ENCODE peak calls at places on chromosome 12, in seven cellular contexts. One of them, this sample, is unnamed.

GRCh38 chr12:89439946-89440345 is 84.7 kb downstream of the GALNT4 start:
- DNase-seq in SK-N-SH: no peak
- DNase-seq in K562: no peak
- DNase-seq in HepG2: no peak
- DNase-seq in GM12878: no peak
- DNase-seq in GM12892: no peak
- DNase-seq in H1: no peak
- DNase-seq in this sample: no peak

GRCh38 chr12:122856999-122857671 is 21.9 kb downstream of the HIP1R start:
- DNase-seq in SK-N-SH: peak
- DNase-seq in K562: no peak
- DNase-seq in HepG2: peak
- DNase-seq in GM12878: no peak
- DNase-seq in GM12892: no peak
- DNase-seq in H1: no peak
- DNase-seq in this sample: no peak

GRCh38 chr12:78799679-78800078 is 64.9 kb upstream of the SYT1 start:
- DNase-seq in SK-N-SH: no peak
- DNase-seq in K562: no peak
- DNase-seq in HepG2: no peak
- DNase-seq in GM12878: no peak
- DNase-seq in GM12892: no peak
- DNase-seq in H1: no peak
- DNase-seq in this sample: no peak

GRCh38 chr12:14099994-14100393 is 118.6 kb upstream of the GRIN2B start:
- DNase-seq in SK-N-SH: no peak
- DNase-seq in K562: no peak
- DNase-seq in HepG2: no peak
- DNase-seq in GM12878: no peak
- DNase-seq in GM12892: no peak
- DNase-seq in H1: no peak
- DNase-seq in this sample: no peak

GRCh38 chr12:123478762-123479161 is 20.8 kb downstream of the SNRNP35 start:
- DNase-seq in SK-N-SH: no peak
- DNase-seq in K562: no peak
- DNase-seq in HepG2: no peak
- DNase-seq in GM12878: no peak
- DNase-seq in GM12892: no peak
- DNase-seq in H1: no peak
- DNase-seq in this sample: no peak

GRCh38 chr12:24560867-24561266 is 388.0 kb downstream of the BCAT1 start:
- DNase-seq in SK-N-SH: no peak
- DNase-seq in K562: no peak
- DNase-seq in HepG2: no peak
- DNase-seq in GM12878: no peak
- DNase-seq in GM12892: no peak
- DNase-seq in H1: no peak
- DNase-seq in this sample: no peak

GRCh38 chr12:26195250-26195640 is at the start of gene SSPN:
- DNase-seq in SK-N-SH: peak
- DNase-seq in K562: no peak
- DNase-seq in HepG2: no peak
- DNase-seq in GM12878: no peak
- DNase-seq in GM12892: no peak
- DNase-seq in H1: peak
- DNase-seq in this sample: no peak

GRCh38 chr12:95473947-95474817 is at the start of gene METAP2:
- DNase-seq in SK-N-SH: peak
- DNase-seq in K562: peak
- DNase-seq in HepG2: peak
- DNase-seq in GM12878: peak
- DNase-seq in GM12892: peak
- DNase-seq in H1: peak
- DNase-seq in this sample: peak

GRCh38 chr12:22531205-22531604 is 13.1 kb downstream of the C2CD5 start:
- DNase-seq in SK-N-SH: no peak
- DNase-seq in K562: no peak
- DNase-seq in HepG2: no peak
- DNase-seq in GM12878: no peak
- DNase-seq in GM12892: no peak
- DNase-seq in H1: no peak
- DNase-seq in this sample: no peak

GRCh38 chr12:111161898-111162297 is 207.0 kb downstream of the PHETA1 start:
- DNase-seq in SK-N-SH: no peak
- DNase-seq in K562: no peak
- DNase-seq in HepG2: no peak
- DNase-seq in GM12878: no peak
- DNase-seq in GM12892: no peak
- DNase-seq in H1: no peak
- DNase-seq in this sample: no peak

GRCh38 chr12:86414201-86414600 is 158.0 kb upstream of the MGAT4C start:
- DNase-seq in SK-N-SH: no peak
- DNase-seq in K562: no peak
- DNase-seq in HepG2: no peak
- DNase-seq in GM12878: no peak
- DNase-seq in GM12892: no peak
- DNase-seq in H1: no peak
- DNase-seq in this sample: no peak

GRCh38 chr12:28457785-28458184 is 267.5 kb downstream of the CCDC91 start:
- DNase-seq in SK-N-SH: no peak
- DNase-seq in K562: no peak
- DNase-seq in HepG2: no peak
- DNase-seq in GM12878: no peak
- DNase-seq in GM12892: no peak
- DNase-seq in H1: no peak
- DNase-seq in this sample: no peak

GRCh38 chr12:49939707-49940106 is 10.8 kb upstream of the AQP2 start:
- DNase-seq in SK-N-SH: no peak
- DNase-seq in K562: no peak
- DNase-seq in HepG2: no peak
- DNase-seq in GM12878: no peak
- DNase-seq in GM12892: no peak
- DNase-seq in H1: no peak
- DNase-seq in this sample: no peak

GRCh38 chr12:31629756-31630732 is 29.4 kb upstream of the ETFBKMT start:
- DNase-seq in SK-N-SH: no peak
- DNase-seq in K562: peak
- DNase-seq in HepG2: no peak
- DNase-seq in GM12878: no peak
- DNase-seq in GM12892: no peak
- DNase-seq in H1: no peak
- DNase-seq in this sample: no peak

GRCh38 chr12:42705863-42706262 is 116.3 kb upstream of the PRICKLE1 start:
- DNase-seq in SK-N-SH: peak
- DNase-seq in K562: no peak
- DNase-seq in HepG2: no peak
- DNase-seq in GM12878: no peak
- DNase-seq in GM12892: no peak
- DNase-seq in H1: no peak
- DNase-seq in this sample: no peak

GRCh38 chr12:124744659-124745467 is 118.8 kb downstream of the SCARB1 start:
- DNase-seq in SK-N-SH: peak
- DNase-seq in K562: peak
- DNase-seq in HepG2: peak
- DNase-seq in GM12878: peak
- DNase-seq in GM12892: no peak
- DNase-seq in H1: peak
- DNase-seq in this sample: peak
- TF ChIP-seq POLR2AphosphoS5 in SK-N-SH: no peak
- TF ChIP-seq POLR2AphosphoS5 in K562: no peak
- TF ChIP-seq POLR2AphosphoS5 in HepG2: no peak
- TF ChIP-seq POLR2AphosphoS5 in GM12878: no peak
- TF ChIP-seq POLR2AphosphoS5 in GM12892: no peak
- TF ChIP-seq POLR2AphosphoS5 in H1: no peak
- TF ChIP-seq POLR2AphosphoS5 in this sample: no peak

DNA sequence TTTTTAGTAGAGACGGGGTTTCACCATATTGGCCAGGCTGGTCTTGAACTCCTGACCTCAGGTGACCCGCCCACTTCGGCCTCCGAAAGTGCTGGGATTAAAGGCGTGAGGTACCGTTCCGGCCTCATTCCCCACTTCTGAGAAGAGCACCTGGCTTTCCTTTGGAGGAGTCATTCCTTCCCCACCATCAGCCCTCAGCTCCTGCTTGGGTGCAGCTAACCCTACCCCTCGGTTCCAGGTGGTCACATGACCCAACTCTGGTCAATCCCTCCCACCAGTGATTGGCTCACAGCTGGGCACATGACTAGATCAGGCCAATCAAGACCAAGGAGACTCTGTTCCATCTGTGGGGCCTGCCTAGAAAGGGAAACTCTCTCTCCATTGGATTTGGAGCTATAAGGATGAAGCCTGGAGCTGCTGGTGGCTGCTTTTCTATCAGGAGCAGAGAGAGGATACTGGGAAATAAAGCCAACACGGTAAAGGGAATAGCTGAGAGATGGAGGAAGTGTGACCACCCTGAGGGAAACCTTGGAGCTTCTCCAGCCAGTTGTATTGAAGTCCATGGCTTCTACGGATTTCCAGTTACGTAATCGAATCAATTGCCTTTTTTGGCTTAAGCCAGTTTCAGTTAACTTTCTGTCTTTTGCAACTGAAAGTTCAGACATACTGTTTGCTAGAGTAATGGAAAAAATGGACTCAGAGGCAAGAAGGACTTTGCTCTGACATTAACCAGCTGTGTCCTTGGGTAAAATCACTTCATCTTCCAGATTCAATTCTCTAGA is 19.8 kb upstream of the IFT81 start:
- DNase-seq in SK-N-SH: no peak
- DNase-seq in K562: no peak
- DNase-seq in HepG2: peak
- DNase-seq in GM12878: no peak
- DNase-seq in GM12892: no peak
- DNase-seq in H1: no peak
- DNase-seq in this sample: no peak
- TF ChIP-seq TAF1 in SK-N-SH: no peak
- TF ChIP-seq TAF1 in K562: no peak
- TF ChIP-seq TAF1 in HepG2: no peak
- TF ChIP-seq TAF1 in GM12878: no peak
- TF ChIP-seq TAF1 in GM12892: no peak
- TF ChIP-seq TAF1 in H1: no peak
- TF ChIP-seq TAF1 in this sample: no peak

DNA sequence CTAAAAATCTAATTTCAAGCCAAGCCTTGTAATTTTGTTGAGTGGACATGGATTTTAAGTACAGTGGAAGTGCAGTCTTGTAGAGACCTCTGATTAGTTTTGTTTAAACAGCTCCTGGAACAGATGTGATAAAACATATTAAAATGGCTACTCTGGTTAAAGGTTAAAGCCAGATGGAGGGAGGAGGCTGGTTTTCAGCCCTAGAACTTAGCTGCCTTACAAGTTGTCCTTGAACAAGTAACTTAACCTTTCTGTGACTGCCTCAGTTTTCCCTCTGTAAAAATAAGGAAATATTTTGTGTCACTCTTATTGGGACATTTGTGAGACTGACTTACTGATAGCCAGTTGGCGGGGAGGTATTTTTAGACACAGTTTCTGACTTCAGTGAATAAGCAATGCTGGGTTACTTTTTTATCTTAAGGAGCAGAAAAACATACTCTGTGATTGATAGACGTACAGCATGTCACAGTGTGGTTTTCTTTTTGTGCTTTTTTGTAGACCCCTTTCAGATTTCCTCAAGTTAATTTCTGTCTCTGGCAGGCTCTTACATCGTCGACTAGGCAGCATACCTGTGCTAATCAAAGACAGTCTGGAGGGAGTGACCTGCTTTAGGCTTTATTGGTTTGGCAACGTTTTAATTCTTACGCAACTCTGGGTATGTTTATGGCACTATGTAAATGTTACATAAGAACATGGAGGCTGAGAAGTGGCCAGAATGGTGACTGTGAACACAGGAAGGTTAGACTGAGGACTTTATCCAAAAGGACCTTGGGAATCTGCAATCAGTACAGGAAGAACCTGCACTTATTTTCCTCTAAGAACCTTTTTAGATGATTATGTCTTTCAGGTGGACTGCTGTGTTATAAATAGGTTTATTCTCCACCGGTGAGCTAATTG is 3.2 kb downstream of the ACVR1B start:
- DNase-seq in SK-N-SH: no peak
- DNase-seq in K562: peak
- DNase-seq in HepG2: peak
- DNase-seq in GM12878: no peak
- DNase-seq in GM12892: no peak
- DNase-seq in H1: no peak
- DNase-seq in this sample: no peak
- TF ChIP-seq POLR2AphosphoS5 in SK-N-SH: no peak
- TF ChIP-seq POLR2AphosphoS5 in K562: no peak
- TF ChIP-seq POLR2AphosphoS5 in HepG2: no peak
- TF ChIP-seq POLR2AphosphoS5 in GM12878: no peak
- TF ChIP-seq POLR2AphosphoS5 in GM12892: no peak
- TF ChIP-seq POLR2AphosphoS5 in H1: no peak
- TF ChIP-seq POLR2AphosphoS5 in this sample: no peak

GRCh38 chr12:103830025-103830725 is 10.9 kb downstream of the NT5DC3 start:
- DNase-seq in SK-N-SH: no peak
- DNase-seq in K562: no peak
- DNase-seq in HepG2: no peak
- DNase-seq in GM12878: no peak
- DNase-seq in GM12892: no peak
- DNase-seq in H1: no peak
- DNase-seq in this sample: no peak

GRCh38 chr12:103833891-103834290 is 7.1 kb downstream of the NT5DC3 start:
- DNase-seq in SK-N-SH: no peak
- DNase-seq in K562: peak
- DNase-seq in HepG2: no peak
- DNase-seq in GM12878: no peak
- DNase-seq in GM12892: no peak
- DNase-seq in H1: no peak
- DNase-seq in this sample: no peak

GRCh38 chr12:103833095-103833777 is 7.8 kb downstream of the NT5DC3 start:
- DNase-seq in SK-N-SH: no peak
- DNase-seq in K562: no peak
- DNase-seq in HepG2: no peak
- DNase-seq in GM12878: no peak
- DNase-seq in GM12892: no peak
- DNase-seq in H1: no peak
- DNase-seq in this sample: no peak

GRCh38 chr12:103830730-103831320 is 10.2 kb downstream of the NT5DC3 start:
- DNase-seq in SK-N-SH: no peak
- DNase-seq in K562: no peak
- DNase-seq in HepG2: no peak
- DNase-seq in GM12878: no peak
- DNase-seq in GM12892: no peak
- DNase-seq in H1: no peak
- DNase-seq in this sample: no peak

GRCh38 chr12:103832048-103832798 is 8.8 kb downstream of the NT5DC3 start:
- DNase-seq in SK-N-SH: no peak
- DNase-seq in K562: no peak
- DNase-seq in HepG2: no peak
- DNase-seq in GM12878: no peak
- DNase-seq in GM12892: no peak
- DNase-seq in H1: no peak
- DNase-seq in this sample: peak
- TF ChIP-seq TAF1 in SK-N-SH: no peak
- TF ChIP-seq TAF1 in K562: no peak
- TF ChIP-seq TAF1 in HepG2: no peak
- TF ChIP-seq TAF1 in GM12878: no peak
- TF ChIP-seq TAF1 in GM12892: no peak
- TF ChIP-seq TAF1 in H1: no peak
- TF ChIP-seq TAF1 in this sample: no peak

GRCh38 chr12:119206348-119207075 is 27.8 kb downstream of the HSPB8 start:
- DNase-seq in SK-N-SH: no peak
- DNase-seq in K562: no peak
- DNase-seq in HepG2: no peak
- DNase-seq in GM12878: no peak
- DNase-seq in GM12892: no peak
- DNase-seq in H1: no peak
- DNase-seq in this sample: no peak
- TF ChIP-seq POLR2AphosphoS5 in SK-N-SH: no peak
- TF ChIP-seq POLR2AphosphoS5 in K562: no peak
- TF ChIP-seq POLR2AphosphoS5 in HepG2: no peak
- TF ChIP-seq POLR2AphosphoS5 in GM12878: no peak
- TF ChIP-seq POLR2AphosphoS5 in GM12892: no peak
- TF ChIP-seq POLR2AphosphoS5 in H1: no peak
- TF ChIP-seq POLR2AphosphoS5 in this sample: no peak

This sample was measured in GM12891.